ENCODE peak calls at places on chromosomes 6 and 20, in five cellular contexts. O, T, V, M and I are unnamed samples.

GRCh38 chr6:37566209-37566859 is 66.6 kb upstream of the CCDC167 start:
- DNase-seq in M (no peak), T (no peak), V (peak; percentile 94), O (no peak), I (peak; percentile 89)

GRCh38 chr20:58436868-58437645 is 48.0 kb downstream of the VAPB start:
- DNase-seq in O (no peak), V (no peak), M (no peak), T (peak; percentile 79), I (no peak)

GRCh38 chr6:7267521-7268091 is 45.4 kb downstream of the SSR1 start:
- DNase-seq in M (peak; percentile 54), O (no peak), T (peak; percentile 52), V (peak; percentile 64), I (peak; percentile 73)

GRCh38 chr20:40254023-40254772 is 434.8 kb downstream of the MAFB start:
- DNase-seq in O (no peak), T (no peak), V (no peak), M (no peak), I (no peak)

GRCh38 chr6:137282253-137282652 is 63.1 kb upstream of the IFNGR1 start:
- DNase-seq in M (no peak), O (no peak), T (no peak), V (no peak), I (no peak)

GRCh38 chr6:2990179-2990931 is 9.3 kb upstream of the NQO2 start:
- DNase-seq in O (no peak), V (no peak), T (no peak), M (no peak), I (peak; percentile 97)

GRCh38 chr20:15560936-15561531 is 1012.2 kb downstream of the KIF16B start:
- DNase-seq in O (no peak), V (no peak), M (no peak), T (no peak), I (no peak)

GRCh38 chr6:169371344-169372144 is 117.9 kb upstream of the THBS2 start:
- DNase-seq in V (peak; percentile 62), O (no peak), M (peak; percentile 12), T (peak; percentile 50), I (no peak)

GRCh38 chr6:116011096-116011401 is 49.6 kb downstream of the FRK start:
- DNase-seq in V (no peak), T (no peak), O (no peak), M (no peak), I (no peak)

GRCh38 chr6:152167639-152168603 is 360.4 kb downstream of the ESR1 start:
- DNase-seq in T (no peak), O (no peak), V (no peak), M (no peak), I (no peak)

DNA sequence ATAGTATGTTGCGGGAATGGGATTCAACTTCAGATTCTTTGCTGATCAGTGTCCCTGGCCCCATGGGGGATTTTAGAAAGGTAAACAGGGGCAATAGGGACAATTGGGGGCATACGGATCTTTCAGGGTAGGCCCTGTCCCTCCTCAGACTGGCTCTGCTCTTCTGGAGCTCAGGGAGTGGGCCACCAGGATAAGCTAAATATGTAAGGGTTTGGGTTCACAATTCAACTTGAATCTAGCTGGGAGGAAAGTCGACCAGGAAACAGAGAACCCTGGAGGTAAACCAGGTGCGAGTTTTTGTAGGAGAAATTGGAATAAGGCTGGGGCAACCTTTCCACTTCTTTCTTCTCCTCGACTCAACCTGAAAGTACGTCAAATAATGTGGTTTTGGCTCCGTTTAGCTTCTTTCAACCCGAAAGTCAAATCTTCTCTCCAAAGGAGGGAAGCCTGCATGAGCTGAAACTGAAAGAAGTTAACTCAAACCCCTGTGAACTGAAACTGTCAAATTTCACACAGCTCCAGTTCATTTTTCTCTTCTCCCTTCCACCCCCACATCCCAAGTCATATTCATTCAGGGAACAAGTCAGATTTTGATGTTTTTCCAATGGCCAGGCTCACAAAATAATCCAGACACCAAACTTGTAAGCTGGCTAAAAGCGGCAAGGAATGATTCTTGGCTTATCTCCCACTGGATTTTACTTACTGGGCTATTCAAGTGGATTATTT is 278.2 kb downstream of the CLIC5 start:
- DNase-seq in O (peak; percentile 77), T (no peak), V (no peak), M (no peak), I (no peak)
- TF ChIP-seq ZBTB33 in O (no peak), T (no peak), V (no peak), M (no peak), I (no peak)

DNA sequence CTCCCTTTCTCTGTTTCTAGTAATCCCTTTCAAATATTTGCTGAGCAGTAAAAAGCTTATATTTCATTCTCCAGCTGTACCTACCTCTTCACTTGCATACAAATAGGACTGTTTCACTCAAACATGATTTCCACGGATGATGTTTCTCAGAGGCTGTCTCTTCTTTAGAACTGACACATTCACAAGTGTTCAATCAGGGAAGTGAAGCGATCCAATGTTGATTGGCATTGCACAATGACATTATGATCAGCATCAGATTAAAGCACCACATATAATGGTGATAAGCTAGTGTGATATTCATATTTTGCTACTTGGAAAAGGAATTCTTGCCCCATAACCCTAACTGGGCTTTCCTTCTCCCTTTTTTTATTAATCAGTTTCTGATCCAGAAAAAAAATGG is 681.8 kb downstream of the TBC1D32 start:
- DNase-seq in M (no peak), T (no peak), O (no peak), V (no peak), I (no peak)
- TF ChIP-seq ZBTB33 in M (no peak), T (no peak), O (no peak), V (no peak), I (no peak)

DNA sequence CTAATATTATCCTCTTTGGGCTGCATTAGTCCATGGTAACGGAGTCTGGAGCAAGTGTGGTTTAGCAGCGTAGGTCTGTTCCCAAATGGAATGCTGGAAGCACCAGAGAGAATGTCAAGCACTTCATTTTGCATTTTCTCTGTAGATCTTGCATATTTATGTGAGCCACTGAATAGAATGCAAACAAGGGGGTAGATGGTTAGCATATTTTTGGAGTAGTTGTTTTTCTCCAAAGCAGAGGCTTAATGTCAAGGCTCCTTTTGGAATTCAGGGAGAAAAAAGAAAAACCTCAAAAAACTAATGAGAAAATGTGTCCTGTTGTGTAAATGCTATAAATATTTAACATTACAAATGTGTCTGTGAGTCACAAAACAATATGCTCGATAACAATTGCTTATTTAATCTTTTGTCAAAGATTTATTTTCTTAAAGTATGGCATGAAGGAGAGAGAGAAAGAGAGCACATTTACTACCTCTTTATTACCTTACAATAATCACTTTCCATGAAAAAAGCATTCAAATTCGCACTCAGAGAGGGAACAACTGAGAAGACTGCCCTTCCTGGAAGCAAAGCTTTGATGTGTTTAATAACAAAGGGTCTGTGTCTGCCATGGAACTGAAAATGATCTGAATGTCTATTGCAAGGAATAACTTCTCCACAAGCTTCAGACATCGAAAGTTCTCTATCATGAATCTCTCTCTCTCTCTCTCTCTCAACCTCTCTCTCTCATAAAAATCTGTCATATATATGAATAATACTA is 308.8 kb downstream of the HDGFL1 start:
- DNase-seq in V (no peak), T (no peak), O (no peak), M (no peak), I (no peak)
- TF ChIP-seq ZBTB33 in V (no peak), T (no peak), O (no peak), M (no peak), I (no peak)

DNA sequence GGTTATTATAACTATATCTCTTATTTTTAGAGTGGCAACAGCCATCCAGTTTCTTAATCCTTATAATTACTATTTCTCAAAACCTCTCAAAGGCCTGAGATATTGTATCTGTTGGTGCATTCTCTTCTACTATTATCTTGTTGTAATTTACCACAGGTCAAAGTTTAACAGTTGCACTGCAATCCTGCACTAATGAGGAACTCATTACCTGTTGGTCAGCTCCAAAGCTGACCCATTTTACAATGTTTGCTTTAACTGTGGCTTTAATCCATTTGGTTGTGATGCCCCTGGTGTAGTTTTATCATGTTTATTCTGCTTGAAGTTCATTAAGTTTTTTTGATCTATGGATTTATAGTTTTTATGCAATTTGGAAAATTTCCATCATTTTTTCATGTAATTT is 6.3 kb upstream of the ADGB start:
- DNase-seq in O (no peak), M (no peak), V (no peak), T (no peak), I (no peak)
- TF ChIP-seq ZBTB33 in O (no peak), M (no peak), V (no peak), T (no peak), I (no peak)